ENCODE peak calls at places on chromosomes 3 and 15, in ten cellular contexts. Z is RWPE2, I is cardiac fibroblast, Y is astrocyte, E is GM23338, L is heart left ventricle, O is ovary, U is transverse colon, W is A549, S is GM23248. V is an unnamed sample.

GRCh38 chr15:48553559-48553958 is 92.0 kb downstream of the FBN1 start:
- DNase-seq in I (peak; percentile 66), W (no peak), E (no peak), Y (peak; percentile 38), U (no peak), Z (no peak), S (peak; percentile 68), O (no peak), L (no peak), V (no peak)

GRCh38 chr15:71651750-71652186 is 158.6 kb upstream of the NR2E3 start:
- DNase-seq in W (peak; percentile 86), E (peak; percentile 86), O (no peak), L (no peak), Z (no peak), I (peak; percentile 92), S (peak; percentile 72), U (peak; percentile 14), Y (peak; percentile 56), V (peak; percentile 36)

GRCh38 chr15:51536965-51537574 is 85.5 kb downstream of the DMXL2 start:
- DNase-seq in I (peak; percentile 52), W (peak; percentile 40), L (no peak), Z (no peak), O (no peak), Y (no peak), E (peak; percentile 36), S (peak; percentile 56), U (no peak), V (peak; percentile 9)

GRCh38 chr15:80560601-80561025 is 134.5 kb upstream of the ABHD17C start:
- DNase-seq in I (no peak), W (no peak), E (no peak), L (no peak), Y (no peak), Z (no peak), O (no peak), U (no peak), S (no peak), V (peak; percentile 8)

GRCh38 chr15:97791824-97792792 is 168.4 kb upstream of the ARRDC4 start:
- DNase-seq in I (no peak), L (no peak), Z (no peak), W (no peak), S (no peak), E (peak; percentile 54), U (peak; percentile 8), Y (no peak), O (no peak), V (peak; percentile 14)

GRCh38 chr3:29465836-29466235 is 185.0 kb downstream of the RBMS3 start:
- DNase-seq in O (no peak), S (peak; percentile 74), E (no peak), W (no peak), U (no peak), L (peak; percentile 15), I (peak; percentile 71), Z (no peak), Y (peak; percentile 70), V (no peak)

GRCh38 chr3:126267169-126267975 is 87.0 kb upstream of the ALDH1L1 start:
- DNase-seq in O (peak; percentile 77), U (peak; percentile 49), E (peak; percentile 96), Y (peak; percentile 87), Z (no peak), S (peak; percentile 90), I (peak; percentile 93), W (peak; percentile 75), L (peak; percentile 59), V (peak; percentile 90)

GRCh38 chr3:70466096-70466495 is 153.7 kb upstream of the MDFIC2 start:
- DNase-seq in W (no peak), U (no peak), L (no peak), Y (no peak), O (no peak), Z (no peak), E (no peak), S (no peak), I (no peak), V (no peak)

DNA sequence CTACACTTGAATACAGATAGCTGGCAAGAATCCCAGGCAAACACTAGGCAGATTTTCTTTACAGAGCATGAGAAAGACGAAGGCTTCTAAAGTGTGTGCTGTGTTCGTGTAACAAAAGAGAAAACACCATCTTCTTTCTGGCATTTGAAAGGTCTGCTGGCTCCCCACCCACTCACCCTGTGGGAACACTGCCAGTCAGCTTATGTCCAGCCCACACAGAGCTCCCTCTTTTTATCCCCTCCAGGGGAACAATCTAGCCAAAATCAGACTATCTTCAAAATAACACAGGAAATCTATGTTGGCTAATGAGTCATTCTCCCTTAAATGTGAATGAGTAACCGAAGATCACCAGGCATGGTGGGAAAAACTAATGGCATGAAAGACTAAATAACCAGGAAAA is 45.6 kb upstream of the PAQR5 start:
- DNase-seq in W (peak; percentile 48), O (no peak), L (peak; percentile 15), Z (no peak), S (peak; percentile 91), U (no peak), I (peak; percentile 77), E (no peak), Y (peak; percentile 93), V (no peak)
- H3K4me3 ChIP-seq in W (no peak overlapping the region), O (no peak overlapping the region), L (no peak overlapping the region), Z (no peak overlapping the region), S (peak overlapping the region; percentile 39), U (no peak overlapping the region), I (no peak overlapping the region), E (no peak overlapping the region), Y (no peak overlapping the region), V (no peak overlapping the region)

GRCh38 chr3:105827101-105827634 is 41.6 kb downstream of the CBLB start:
- DNase-seq in I (peak; percentile 91), L (no peak), U (no peak), W (no peak), E (no peak), Z (no peak), Y (peak; percentile 60), S (peak; percentile 47), O (no peak), V (no peak)

GRCh38 chr3:105822171-105823123 is 46.4 kb downstream of the CBLB start:
- DNase-seq in L (no peak), U (no peak), O (no peak), W (no peak), S (no peak), E (no peak), Z (no peak), I (no peak), Y (no peak), V (no peak)

GRCh38 chr3:105821433-105821832 is 47.4 kb downstream of the CBLB start:
- DNase-seq in U (no peak), S (no peak), Z (no peak), W (no peak), E (no peak), I (peak; percentile 54), Y (no peak), L (no peak), O (no peak), V (no peak)

GRCh38 chr3:105824129-105824528 is 44.7 kb downstream of the CBLB start:
- DNase-seq in O (no peak), S (no peak), U (no peak), Z (no peak), L (no peak), I (no peak), W (no peak), Y (no peak), E (no peak), V (no peak)

DNA sequence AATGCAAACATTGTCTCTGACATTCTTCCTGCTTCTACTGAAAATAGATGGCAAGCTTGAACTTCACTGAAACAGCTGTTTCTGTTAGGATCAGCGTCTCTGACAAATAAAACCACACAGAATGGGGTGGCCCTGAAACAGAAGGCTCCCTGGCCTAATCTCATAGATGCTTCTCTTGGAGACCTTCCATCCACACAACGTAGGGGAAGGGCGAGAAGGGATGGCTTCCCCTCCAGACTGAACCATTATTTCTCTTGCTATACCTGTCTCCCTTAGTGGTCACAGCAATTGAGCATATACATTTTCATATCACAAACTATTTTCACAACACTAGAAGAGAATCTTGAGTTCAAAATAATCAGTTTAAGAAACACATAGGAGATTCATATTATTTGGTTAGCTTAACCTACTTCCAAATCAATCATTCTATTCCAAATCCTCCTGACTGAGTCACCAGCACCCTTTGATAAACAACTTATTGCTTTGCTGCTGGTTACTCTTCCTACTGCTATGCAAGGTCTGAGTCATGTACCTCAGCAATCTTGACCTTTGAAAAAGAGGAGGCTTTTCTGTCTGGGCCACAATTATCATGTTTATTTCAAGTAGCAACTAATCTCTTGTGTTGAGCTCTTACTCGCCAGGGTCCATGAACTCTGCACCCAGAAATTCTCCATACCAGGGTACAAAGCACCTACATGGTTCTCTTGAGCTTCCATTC is 45.5 kb downstream of the CBLB start:
- DNase-seq in Z (no peak), I (peak; percentile 95), O (no peak), U (no peak), W (peak; percentile 65), L (no peak), S (peak; percentile 95), Y (peak; percentile 99), E (no peak), V (no peak)
- H3K4me3 ChIP-seq in Z (no peak overlapping the region), I (no peak overlapping the region), O (no peak overlapping the region), U (no peak overlapping the region), W (no peak overlapping the region), L (no peak overlapping the region), S (no peak overlapping the region), Y (peak overlapping the region; percentile 19), E (no peak overlapping the region), V (no peak overlapping the region)

DNA sequence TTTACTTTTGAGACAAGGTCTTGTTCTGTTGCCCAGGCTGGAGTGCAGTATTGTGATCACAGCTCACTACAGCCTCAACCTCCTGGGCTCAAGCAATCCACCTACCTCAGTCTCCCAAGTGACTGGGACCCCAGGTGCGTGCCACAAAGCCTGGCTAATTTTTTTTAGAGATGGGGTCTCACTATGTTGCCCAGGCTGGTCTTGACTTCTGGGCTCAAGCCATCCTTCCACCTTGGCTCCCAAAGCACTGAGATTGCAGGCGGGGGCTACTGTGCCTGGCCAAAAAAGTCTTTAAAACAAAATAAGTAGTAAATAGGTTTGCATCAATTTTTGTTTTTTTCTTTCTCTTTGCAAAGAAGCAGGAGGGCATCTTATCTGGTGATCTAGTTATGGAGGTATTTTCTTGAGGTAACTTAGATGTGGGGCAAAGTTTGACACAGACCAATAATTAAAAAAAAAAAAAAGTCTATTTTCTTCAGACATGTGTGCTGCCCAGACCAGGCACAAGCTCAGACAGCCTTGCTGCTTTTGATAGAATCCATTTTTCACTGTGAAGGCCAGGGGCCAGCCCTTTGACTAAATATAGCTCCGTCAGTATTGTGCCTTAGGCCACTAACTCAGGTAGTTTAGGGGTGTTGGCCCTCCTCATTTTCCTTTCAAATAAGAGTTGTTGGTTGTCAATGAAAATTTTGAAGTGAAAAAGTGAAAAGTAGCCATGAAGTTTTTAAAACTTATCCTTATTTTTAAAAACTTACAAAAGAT is 2.5 kb downstream of the ARL6IP5 start:
- DNase-seq in E (no peak), O (no peak), S (no peak), Y (no peak), Z (no peak), L (no peak), U (no peak), W (no peak), I (no peak), V (no peak)
- H3K4me3 ChIP-seq in E (no peak overlapping the region), O (peak overlapping the region; percentile 95), S (peak overlapping the region; percentile 93), Y (peak overlapping the region; percentile 16), Z (peak overlapping the region; percentile 67), L (peak overlapping the region; percentile 94), U (peak overlapping the region; percentile 87), W (peak overlapping the region; percentile 62), I (peak overlapping the region; percentile 8), V (no peak overlapping the region)

DNA sequence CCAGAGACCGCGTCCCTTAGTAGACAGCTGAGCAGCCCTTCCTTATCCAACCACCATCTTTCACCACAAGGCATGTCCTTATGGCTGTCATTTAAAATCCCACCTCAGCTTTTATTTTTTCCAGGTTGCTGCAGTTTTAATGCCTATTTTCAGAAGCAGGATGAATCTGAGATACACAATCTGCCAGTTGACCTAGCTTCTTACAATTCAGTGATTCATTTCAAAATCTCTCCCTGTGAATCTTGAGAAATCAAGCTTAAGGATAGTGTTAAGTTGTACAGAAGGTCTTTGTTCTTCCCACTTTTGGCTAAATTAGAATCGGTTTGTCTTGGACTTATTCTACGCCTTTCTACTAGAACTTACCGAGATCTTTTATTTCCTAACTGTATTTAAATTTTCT is 522.3 kb upstream of the CFAP20DC start:
- DNase-seq in Z (no peak), I (no peak), W (no peak), E (no peak), O (no peak), L (no peak), S (peak; percentile 54), U (no peak), Y (no peak), V (no peak)
- H3K4me3 ChIP-seq in Z (no peak overlapping the region), I (no peak overlapping the region), W (no peak overlapping the region), E (no peak overlapping the region), O (no peak overlapping the region), L (no peak overlapping the region), S (no peak overlapping the region), U (no peak overlapping the region), Y (no peak overlapping the region), V (no peak overlapping the region)